ENCODE peak calls at places on chromosomes 4 and X, in seven cellular contexts. W, N, A, E, G, X and B are unnamed samples. For H3K36me3, the result is how much of the 10 kb centered on the place peaks cover.

GRCh38 chr4:186158021-186158859 is 33.1 kb upstream of the CYP4V2 start:
- DNase-seq in A (no peak), G (no peak), X (no peak), E (no peak), N (no peak), W (no peak), B (no peak)

GRCh38 chr4:159946983-159947645 is 844.2 kb downstream of the RAPGEF2 start:
- DNase-seq in A (peak), G (no peak), N (no peak), W (no peak), X (no peak), E (peak), B (no peak)

GRCh38 chr4:70511365-70511764 is 7.0 kb upstream of the AMTN start:
- DNase-seq in E (no peak), W (no peak), N (no peak), X (no peak), A (no peak), G (no peak), B (no peak)

GRCh38 chr4:152534541-152535231 is 1.2 kb downstream of the FBXW7 start:
- DNase-seq in X (no peak), N (peak), A (no peak), G (peak), W (peak), E (no peak), B (peak)

GRCh38 chrX:135512508-135513139 is 7.8 kb upstream of the INTS6L start:
- DNase-seq in W (no peak), E (no peak), G (no peak), N (no peak), A (no peak), X (no peak), B (no peak)

GRCh38 chr4:9927317-9928007 is 93.8 kb downstream of the SLC2A9 start:
- DNase-seq in E (no peak), X (no peak), A (no peak), G (no peak), W (no peak), N (no peak), B (no peak)

GRCh38 chrX:1281511-1281910 is 12.9 kb downstream of the CSF2RA start:
- DNase-seq in E (no peak), A (no peak), N (no peak), W (no peak), G (no peak), X (no peak), B (no peak)

GRCh38 chr4:5924466-5925125 is 31.7 kb upstream of the CRMP1 start:
- DNase-seq in E (no peak), G (no peak), X (no peak), A (no peak), N (no peak), W (no peak), B (no peak)

GRCh38 chr4:140049924-140050681 is 103.9 kb downstream of the MAML3 start:
- DNase-seq in E (no peak), G (no peak), X (no peak), W (no peak), A (no peak), N (no peak), B (no peak)

GRCh38 chr4:100510551-100510950 is 7.3 kb downstream of the EMCN start:
- DNase-seq in N (no peak), E (no peak), G (no peak), X (no peak), W (no peak), A (no peak), B (no peak)

GRCh38 chr4:103904126-103904525 is 184.3 kb upstream of the TACR3 start:
- DNase-seq in G (no peak), E (no peak), W (no peak), A (no peak), N (no peak), X (no peak), B (no peak)

GRCh38 chrX:119755981-119756533 is 2.3 kb upstream of the SOWAHD start:
- DNase-seq in G (no peak), E (no peak), X (no peak), A (peak), W (peak), N (peak), B (peak)

GRCh38 chr4:21898101-21898500 is 50.5 kb downstream of the KCNIP4 start:
- DNase-seq in E (no peak), X (no peak), A (no peak), W (no peak), N (no peak), G (no peak), B (no peak)

GRCh38 chrX:129984196-129984962 is 1.9 kb downstream of the BCORL1 start:
- DNase-seq in E (no peak), X (no peak), N (peak), G (peak), W (peak), A (no peak), B (no peak)

GRCh38 chrX:129981207-129981553 is 1.3 kb upstream of the BCORL1 start:
- DNase-seq in N (no peak), E (no peak), A (no peak), G (no peak), X (no peak), W (no peak), B (no peak)

GRCh38 chrX:129983575-129984131 is 1.2 kb downstream of the BCORL1 start:
- DNase-seq in G (peak), W (peak), A (no peak), N (peak), X (no peak), E (no peak), B (no peak)

GRCh38 chrX:129981752-129982299 is 609 bp upstream of the BCORL1 start:
- DNase-seq in W (peak), X (no peak), E (no peak), A (no peak), N (no peak), G (no peak), B (no peak)

DNA sequence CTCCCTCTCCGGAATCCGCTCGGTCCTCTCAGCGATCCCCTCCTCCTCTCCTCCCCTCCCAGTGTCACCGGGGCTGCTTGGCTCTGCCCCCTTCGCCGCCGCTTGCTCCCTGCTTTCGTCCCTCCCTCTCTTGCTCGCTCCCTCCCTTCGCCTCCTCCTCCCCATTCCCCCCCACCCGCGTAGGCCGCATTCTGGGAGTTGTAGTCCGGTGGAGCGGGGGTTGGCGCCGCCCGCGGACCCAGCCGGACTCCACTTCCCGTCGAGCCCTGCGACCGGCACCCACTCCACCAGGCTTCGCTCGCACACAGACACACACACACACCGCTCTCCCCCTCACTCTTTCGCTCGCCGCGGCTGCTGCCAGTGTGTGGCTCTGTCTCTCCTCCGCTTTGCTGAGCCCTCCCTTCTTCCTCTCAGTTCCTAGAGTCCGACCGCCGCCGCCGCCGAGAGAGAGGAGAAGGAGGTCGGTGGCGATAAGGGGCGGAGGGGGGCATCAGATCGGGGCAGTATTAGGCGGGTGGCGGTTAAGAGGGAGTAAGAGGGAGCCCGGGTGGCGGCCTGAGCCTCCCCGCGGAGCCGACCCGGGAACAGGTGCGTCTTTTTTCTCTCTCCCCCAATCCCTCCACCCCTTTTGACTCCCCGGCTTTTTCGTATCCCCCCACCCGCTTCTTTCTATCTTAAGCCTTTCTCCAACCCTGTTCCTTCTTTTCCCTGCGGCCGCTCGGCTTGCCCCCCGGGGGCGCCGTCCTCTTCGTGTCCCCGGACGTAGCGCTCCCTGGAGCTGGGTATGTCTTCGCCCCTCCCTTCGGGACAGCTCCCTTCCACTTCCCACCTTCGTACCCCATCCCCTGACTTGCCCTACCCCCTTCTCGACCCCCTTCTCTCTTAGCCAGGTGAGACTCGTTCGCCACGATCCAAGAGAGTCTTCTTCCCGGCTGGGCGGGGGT is at the start of gene BCORL1:
- DNase-seq in X (peak), G (peak), W (peak), A (peak), E (peak), N (peak), B (peak)
- TF ChIP-seq POLR2AphosphoS5 in X (peak), G (no peak), W (peak), A (peak), E (peak), N (peak), B (peak)

GRCh38 chr4:57034571-57034970 is 55.9 kb downstream of the POLR2B start:
- DNase-seq in W (no peak), A (no peak), N (no peak), E (no peak), G (no peak), X (no peak), B (no peak)
- H3K36me3 ChIP-seq in W (under half), A (under half), N (under half), E (under half), G (under half), X (under half), B (under half)

GRCh38 chr4:2412534-2412884 is 5.9 kb downstream of the ZFYVE28 start:
- DNase-seq in N (no peak), W (peak), A (no peak), G (no peak), E (no peak), X (no peak), B (peak)

GRCh38 chr4:2415213-2415612 is 3.2 kb downstream of the ZFYVE28 start:
- DNase-seq in E (no peak), G (no peak), W (no peak), N (no peak), A (no peak), X (no peak), B (no peak)

GRCh38 chr4:2411786-2412510 is 6.5 kb downstream of the ZFYVE28 start:
- DNase-seq in G (no peak), X (no peak), E (no peak), W (no peak), A (peak), N (no peak), B (no peak)

GRCh38 chr4:2413821-2414610 is 4.4 kb downstream of the ZFYVE28 start:
- DNase-seq in E (no peak), X (no peak), N (no peak), A (no peak), G (peak), W (peak), B (peak)

GRCh38 chr4:2412885-2413716 is 5.3 kb downstream of the ZFYVE28 start:
- DNase-seq in N (peak), X (peak), G (peak), E (peak), A (peak), W (peak), B (peak)
- TF ChIP-seq POLR2A in N (peak), X (no peak), G (no peak), E (no peak), A (no peak), W (peak), B (no peak)

GRCh38 chr4:1745697-1746096 is 24.4 kb downstream of the TACC3 start:
- DNase-seq in W (no peak), A (no peak), X (no peak), E (no peak), G (no peak), N (no peak), B (no peak)
- TF ChIP-seq POLR2AphosphoS5 in W (no peak), A (no peak), X (no peak), E (no peak), G (no peak), N (no peak), B (no peak)

GRCh38 chrX:154541589-154541895 is 5.1 kb downstream of the G6PD start:
- DNase-seq in G (no peak), X (no peak), E (no peak), N (no peak), W (no peak), A (no peak), B (no peak)

GRCh38 chrX:154540897-154541535 is 5.6 kb downstream of the G6PD start:
- DNase-seq in G (peak), E (no peak), W (no peak), N (peak), A (no peak), X (peak), B (peak)

GRCh38 chrX:154542723-154543424 is 3.8 kb downstream of the G6PD start:
- DNase-seq in G (peak), E (no peak), A (no peak), W (no peak), N (peak), X (no peak), B (no peak)

GRCh38 chrX:154544885-154545284 is 1.8 kb downstream of the G6PD start:
- DNase-seq in W (no peak), N (no peak), E (no peak), X (no peak), G (no peak), A (no peak), B (no peak)

GRCh38 chrX:154541896-154542722 is 4.5 kb downstream of the G6PD start:
- DNase-seq in N (peak), G (peak), W (peak), A (no peak), X (peak), E (peak), B (peak)
- H3K36me3 ChIP-seq in N (under half), G (under half), W (under half), A (under half), X (under half), E (under half), B (under half)

DNA sequence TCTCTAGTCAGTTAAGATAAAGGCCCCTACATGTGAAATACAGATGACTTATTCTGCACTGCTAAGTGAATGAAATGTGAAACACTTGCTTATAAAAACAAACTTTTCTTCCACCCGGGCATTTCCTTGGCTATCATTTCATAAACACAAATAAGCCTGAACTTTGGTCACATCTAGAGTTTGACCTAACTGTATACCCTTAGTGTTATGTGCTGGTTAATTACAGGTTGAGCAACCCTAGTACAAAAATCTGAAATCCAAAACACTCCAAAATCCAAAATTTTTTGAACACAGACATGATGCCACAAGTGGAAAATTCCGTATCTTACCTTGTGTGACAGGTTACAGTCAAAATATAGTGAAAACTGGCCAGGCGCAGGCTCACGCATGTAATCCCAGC is 45.9 kb downstream of the SAT1 start:
- DNase-seq in A (no peak), W (no peak), N (no peak), G (no peak), E (no peak), X (no peak), B (no peak)
- TF ChIP-seq POLR2A in A (no peak), W (no peak), N (no peak), G (no peak), E (no peak), X (no peak), B (no peak)

DNA sequence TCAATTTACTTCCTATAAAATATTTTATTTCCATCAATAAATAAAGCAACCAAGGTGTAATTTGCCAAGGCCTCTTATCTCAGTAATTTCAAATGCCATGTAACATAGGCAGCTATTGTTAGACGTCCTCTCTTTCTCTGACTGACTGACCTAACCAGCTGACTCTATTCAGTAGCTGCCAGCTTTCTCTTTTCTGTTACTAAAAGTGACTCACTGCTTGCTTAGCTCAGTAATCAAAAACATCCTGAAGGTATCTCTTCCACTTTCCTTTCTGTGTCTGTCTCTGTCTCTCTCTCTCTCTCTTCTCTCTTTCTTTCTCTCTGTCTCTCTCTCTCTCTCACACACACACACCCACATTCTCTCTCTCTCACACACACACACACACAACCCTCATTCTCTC is 134.2 kb downstream of the SPOCK3 start:
- DNase-seq in W (no peak), N (no peak), G (no peak), X (no peak), A (peak), E (no peak), B (no peak)
- TF ChIP-seq POLR2AphosphoS5 in W (no peak), N (no peak), G (no peak), X (no peak), A (no peak), E (no peak), B (peak)